ENCODE peak calls at places on chromosome 9, in five cellular contexts. One of them, this sample, is unnamed.

GRCh38 chr9:34343090-34343489 is 13.7 kb downstream of the NUDT2 start:
- DNase-seq in fibroblast of mammary gland: peak
- DNase-seq in A172: no peak
- DNase-seq in heart right ventricle: peak
- DNase-seq in NAMALWA: no peak
- DNase-seq in this sample: no peak

GRCh38 chr9:82970359-82970758 is 92.6 kb downstream of the RASEF start:
- DNase-seq in A172: no peak
- DNase-seq in heart right ventricle: no peak
- DNase-seq in NAMALWA: no peak
- DNase-seq in fibroblast of mammary gland: no peak
- DNase-seq in this sample: no peak

GRCh38 chr9:74783408-74783807 is 104.3 kb downstream of the TRPM6 start:
- DNase-seq in fibroblast of mammary gland: peak
- DNase-seq in NAMALWA: no peak
- DNase-seq in heart right ventricle: no peak
- DNase-seq in A172: peak
- DNase-seq in this sample: peak

GRCh38 chr9:108534741-108535140 is 321.0 kb downstream of the ACTL7B start:
- DNase-seq in NAMALWA: no peak
- DNase-seq in A172: peak
- DNase-seq in heart right ventricle: no peak
- DNase-seq in fibroblast of mammary gland: peak
- DNase-seq in this sample: peak

GRCh38 chr9:118594428-118594827 is 774.8 kb downstream of the BRINP1 start:
- DNase-seq in heart right ventricle: no peak
- DNase-seq in NAMALWA: no peak
- DNase-seq in fibroblast of mammary gland: no peak
- DNase-seq in A172: no peak
- DNase-seq in this sample: no peak

GRCh38 chr9:35728041-35728971 is 3.7 kb downstream of the TLN1 start:
- DNase-seq in NAMALWA: peak
- DNase-seq in heart right ventricle: peak
- DNase-seq in fibroblast of mammary gland: peak
- DNase-seq in A172: peak
- DNase-seq in this sample: no peak

GRCh38 chr9:100411472-100412270 is 15.3 kb upstream of the MSANTD3 start:
- DNase-seq in fibroblast of mammary gland: peak
- DNase-seq in heart right ventricle: peak
- DNase-seq in NAMALWA: peak
- DNase-seq in A172: peak
- DNase-seq in this sample: peak

GRCh38 chr9:110101531-110102161 is 106.3 kb downstream of the C9orf152 start:
- DNase-seq in A172: no peak
- DNase-seq in heart right ventricle: peak
- DNase-seq in NAMALWA: peak
- DNase-seq in fibroblast of mammary gland: peak
- DNase-seq in this sample: no peak

GRCh38 chr9:97551308-97551707 is 49.8 kb downstream of the TMOD1 start:
- DNase-seq in A172: no peak
- DNase-seq in NAMALWA: no peak
- DNase-seq in fibroblast of mammary gland: no peak
- DNase-seq in heart right ventricle: no peak
- DNase-seq in this sample: no peak

GRCh38 chr9:123796618-123797484 is 133.1 kb downstream of the DENND1A start:
- DNase-seq in A172: no peak
- DNase-seq in NAMALWA: no peak
- DNase-seq in heart right ventricle: no peak
- DNase-seq in fibroblast of mammary gland: no peak
- DNase-seq in this sample: no peak

GRCh38 chr9:105413486-105414068 is 34.3 kb upstream of the FSD1L start:
- DNase-seq in A172: peak
- DNase-seq in NAMALWA: no peak
- DNase-seq in fibroblast of mammary gland: peak
- DNase-seq in heart right ventricle: no peak
- DNase-seq in this sample: peak

GRCh38 chr9:70557665-70558419 is 143.4 kb upstream of the KLF9 start:
- DNase-seq in heart right ventricle: no peak
- DNase-seq in fibroblast of mammary gland: no peak
- DNase-seq in A172: no peak
- DNase-seq in NAMALWA: no peak
- DNase-seq in this sample: no peak

GRCh38 chr9:32968101-32969011 is 33.1 kb downstream of the APTX start:
- DNase-seq in heart right ventricle: peak
- DNase-seq in NAMALWA: peak
- DNase-seq in A172: peak
- DNase-seq in fibroblast of mammary gland: peak
- DNase-seq in this sample: peak

GRCh38 chr9:2718698-2719033 is 1.4 kb downstream of the KCNV2 start:
- DNase-seq in A172: no peak
- DNase-seq in NAMALWA: no peak
- DNase-seq in fibroblast of mammary gland: no peak
- DNase-seq in heart right ventricle: no peak
- DNase-seq in this sample: no peak

GRCh38 chr9:104927216-104927911 is 591 bp downstream of the ABCA1 start:
- DNase-seq in A172: peak
- DNase-seq in fibroblast of mammary gland: peak
- DNase-seq in heart right ventricle: no peak
- DNase-seq in NAMALWA: peak
- DNase-seq in this sample: peak

GRCh38 chr9:122085260-122085659 is 7.8 kb downstream of the TTLL11 start:
- DNase-seq in NAMALWA: no peak
- DNase-seq in heart right ventricle: no peak
- DNase-seq in A172: no peak
- DNase-seq in fibroblast of mammary gland: no peak
- DNase-seq in this sample: no peak

GRCh38 chr9:81671880-81672280 is 17.5 kb downstream of the TLE1 start:
- DNase-seq in A172: no peak
- DNase-seq in heart right ventricle: peak
- DNase-seq in fibroblast of mammary gland: peak
- DNase-seq in NAMALWA: no peak
- DNase-seq in this sample: no peak

GRCh38 chr9:78954286-78954685 is 617.5 kb upstream of the TLE4 start:
- DNase-seq in A172: no peak
- DNase-seq in NAMALWA: no peak
- DNase-seq in fibroblast of mammary gland: peak
- DNase-seq in heart right ventricle: no peak
- DNase-seq in this sample: no peak

GRCh38 chr9:137982132-137982666 is 104.6 kb downstream of the CACNA1B start:
- DNase-seq in NAMALWA: no peak
- DNase-seq in A172: peak
- DNase-seq in heart right ventricle: no peak
- DNase-seq in fibroblast of mammary gland: peak
- DNase-seq in this sample: peak